ENCODE peak calls at places on chromosomes 13 and 19, in four cellular contexts. A is OCI-LY7, D is omental fat pad, U is retinal pigment epithelial cell. S is an unnamed sample.

GRCh38 chr19:32039446-32039845 is 306.0 kb upstream of the ZNF507 start:
- DNase-seq in D (no peak), A (no peak), U (no peak), S (no peak)

GRCh38 chr19:56360841-56361240 is 32.5 kb downstream of the ZNF582 start:
- DNase-seq in D (no peak), A (no peak), U (no peak), S (no peak)

GRCh38 chr13:31159306-31159705 is 2.4 kb downstream of the HSPH1 start:
- DNase-seq in D (no peak), A (no peak), U (no peak), S (no peak)

GRCh38 chr13:48727252-48728011 is 73.7 kb downstream of the CYSLTR2 start:
- DNase-seq in D (no peak), A (no peak), U (peak; percentile 71), S (no peak)

GRCh38 chr19:14561832-14562351 is 10.0 kb downstream of the NDUFB7 start:
- DNase-seq in A (no peak), U (no peak), D (no peak), S (no peak)

GRCh38 chr19:7916137-7916907 is 1.7 kb downstream of the TGFBR3L start:
- DNase-seq in D (no peak), U (no peak), A (peak; percentile 24), S (peak; percentile 26)

GRCh38 chr13:72505376-72505775 is 222.1 kb downstream of the MZT1 start:
- DNase-seq in D (no peak), A (no peak), U (no peak), S (no peak)

GRCh38 chr13:21050288-21051197 is 10.8 kb downstream of the LATS2 start:
- DNase-seq in A (no peak), U (no peak), D (no peak), S (no peak)

GRCh38 chr13:40252241-40252640 is 414.2 kb downstream of the FOXO1 start:
- DNase-seq in U (no peak), D (no peak), A (no peak), S (no peak)

GRCh38 chr13:98222081-98222554 is 45.0 kb upstream of the RNF113B start:
- DNase-seq in U (no peak), A (no peak), D (no peak), S (no peak)

GRCh38 chr13:36362251-36362650 is 16.1 kb upstream of the SPART start:
- DNase-seq in A (no peak), D (no peak), U (no peak), S (no peak)

GRCh38 chr19:1369214-1369805 is 14.4 kb upstream of the NDUFS7 start:
- DNase-seq in A (no peak), U (no peak), D (no peak), S (no peak)

GRCh38 chr13:44899967-44900366 is 89.3 kb downstream of the NUFIP1 start:
- DNase-seq in A (no peak), D (no peak), U (no peak), S (no peak)

GRCh38 chr19:54282706-54283105 is 1.8 kb upstream of the LILRB2 start:
- DNase-seq in U (no peak), D (no peak), A (peak; percentile 24), S (no peak)

GRCh38 chr13:73998631-73999030 is 135.6 kb downstream of the KLF12 start:
- DNase-seq in D (no peak), A (no peak), U (no peak), S (no peak)

GRCh38 chr13:20672772-20673171 is 30.7 kb upstream of the IL17D start:
- DNase-seq in A (no peak), D (no peak), U (no peak), S (no peak)

GRCh38 chr19:50537769-50538230 is 24.1 kb upstream of the ASPDH start:
- DNase-seq in A (peak; percentile 76), U (peak; percentile 34), D (peak; percentile 57), S (peak; percentile 65)

DNA sequence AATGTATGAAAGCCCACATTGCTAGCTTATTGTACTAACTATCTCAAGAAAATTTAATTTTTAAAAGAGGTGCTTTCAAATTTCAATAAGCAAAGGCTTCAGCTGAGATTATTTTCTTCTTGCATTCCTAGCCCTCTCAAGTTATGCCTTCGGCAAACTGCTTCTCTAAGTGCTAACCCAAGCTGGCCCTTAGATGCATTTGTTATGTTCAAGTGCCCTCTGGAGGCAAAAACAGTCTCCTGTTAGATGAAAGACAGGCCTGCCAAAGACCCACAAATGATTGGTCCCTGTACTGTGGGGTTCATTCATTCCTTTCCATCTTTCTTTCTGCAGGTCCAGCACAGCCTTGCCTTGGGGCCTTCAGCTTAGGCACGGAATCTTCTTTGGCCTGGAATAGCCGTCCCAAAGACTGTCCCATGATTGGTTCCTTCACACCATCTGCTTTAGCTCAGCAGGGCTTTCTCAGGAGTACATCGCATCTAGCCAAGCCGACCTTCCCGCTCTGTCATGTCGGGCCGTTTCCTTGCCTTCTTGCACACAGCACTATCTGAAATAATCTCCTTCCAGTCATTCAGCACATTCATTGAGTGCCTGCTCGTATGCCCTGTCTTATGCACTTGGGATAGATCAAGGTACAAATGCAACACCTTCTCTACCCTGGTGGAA is 26.4 kb upstream of the TPTE2 start:
- DNase-seq in U (no peak), D (no peak), A (peak; percentile 59), S (no peak)
- TF ChIP-seq CTCF in U (peak; percentile 52), D (no peak), A (peak; percentile 92), S (no peak)

GRCh38 chr19:30968210-30968609 is 381.0 kb downstream of the TSHZ3 start:
- DNase-seq in D (no peak), U (no peak), A (no peak), S (no peak)
- TF ChIP-seq CTCF in D (no peak), U (no peak), A (no peak), S (no peak)

GRCh38 chr13:51772105-51772455 is 31.9 kb downstream of the DHRS12 start:
- DNase-seq in D (no peak), A (no peak), U (no peak), S (no peak)
- TF ChIP-seq CTCF in D (no peak), A (no peak), U (no peak), S (no peak)

GRCh38 chr19:12137541-12137940 is 2.6 kb downstream of the ZNF20 start:
- DNase-seq in D (no peak), A (peak; percentile 78), U (no peak), S (no peak)
- TF ChIP-seq CTCF in D (no peak), A (peak; percentile 87), U (peak; percentile 2), S (no peak)